ENCODE peak calls at places on chromosomes 13 and 19, in four cellular contexts. F is A549, H is GM23338, A is K562. Z is an unnamed sample. For H3K4me1, the result is how much of the 10 kb centered on the place peaks cover.

GRCh38 chr13:41156611-41157010 is 24.0 kb upstream of the KBTBD6 start:
- DNase-seq in F (no peak), H (no peak), A (no peak), Z (no peak)

GRCh38 chr19:11530432-11530831 is 1.5 kb upstream of the ECSIT start:
- DNase-seq in F (peak), H (peak), A (peak), Z (peak)

GRCh38 chr19:43643326-43643725 is 3.7 kb upstream of the CADM4 start:
- DNase-seq in F (no peak), H (no peak), A (no peak), Z (no peak)

GRCh38 chr19:51807111-51807701 is 12.2 kb downstream of the FPR3 start:
- DNase-seq in F (no peak), H (peak), A (peak), Z (no peak)

GRCh38 chr13:112819111-112819510 is 129.3 kb downstream of the ATP11A start:
- DNase-seq in F (no peak), H (no peak), A (no peak), Z (no peak)

GRCh38 chr19:46181386-46181774 is 33.3 kb downstream of the IGFL2 start:
- DNase-seq in F (no peak), H (no peak), A (no peak), Z (no peak)

GRCh38 chr13:76993021-76993420 is 1.1 kb downstream of the CLN5 start:
- DNase-seq in F (no peak), H (no peak), A (no peak), Z (no peak)

GRCh38 chr13:33191425-33192221 is 93.9 kb downstream of the STARD13 start:
- DNase-seq in F (no peak), H (no peak), A (no peak), Z (no peak)

GRCh38 chr19:30256510-30256850 is 115.7 kb upstream of the ZNF536 start:
- DNase-seq in F (no peak), H (no peak), A (no peak), Z (no peak)

GRCh38 chr13:22487932-22488331 is 692.8 kb upstream of the SGCG start:
- DNase-seq in F (no peak), H (no peak), A (no peak), Z (no peak)

GRCh38 chr13:24500977-24501376 is 11.6 kb downstream of the PARP4 start:
- DNase-seq in F (no peak), H (no peak), A (no peak), Z (no peak)

GRCh38 chr19:58557253-58558065 is 952 bp downstream of the UBE2M start:
- DNase-seq in F (no peak), H (no peak), A (no peak), Z (no peak)

GRCh38 chr19:34452671-34453253 is 24.6 kb downstream of the UBA2 start:
- DNase-seq in F (no peak), H (no peak), A (no peak), Z (no peak)

GRCh38 chr19:595326-596262 is 5.9 kb downstream of the HCN2 start:
- DNase-seq in F (no peak), H (no peak), A (no peak), Z (no peak)

GRCh38 chr13:33340631-33341030 is 55.1 kb upstream of the STARD13 start:
- DNase-seq in F (no peak), H (no peak), A (no peak), Z (no peak)

GRCh38 chr13:71661921-71662320 is 205.1 kb downstream of the DACH1 start:
- DNase-seq in F (no peak), H (no peak), A (no peak), Z (no peak)

GRCh38 chr13:99280166-99280565 is 22.0 kb upstream of the GPR18 start:
- DNase-seq in F (no peak), H (no peak), A (no peak), Z (no peak)

GRCh38 chr19:49712397-49712859 is 21.5 kb downstream of the CPT1C start:
- DNase-seq in F (peak), H (peak), A (peak), Z (peak)

GRCh38 chr19:29842471-29843179 is 30.8 kb downstream of the CCNE1 start:
- DNase-seq in F (no peak), H (no peak), A (no peak), Z (no peak)

GRCh38 chr13:104408733-104409132 is 1342.5 kb upstream of the SLC10A2 start:
- DNase-seq in F (no peak), H (no peak), A (no peak), Z (no peak)

GRCh38 chr19:496333-496634 is at the start of gene MADCAM1:
- DNase-seq in F (no peak), H (peak), A (no peak), Z (no peak)

GRCh38 chr13:30049692-30050091 is 199.3 kb upstream of the UBL3 start:
- DNase-seq in F (no peak), H (no peak), A (no peak), Z (no peak)

GRCh38 chr13:46490129-46490528 is 62.8 kb upstream of the LRCH1 start:
- DNase-seq in F (no peak), H (no peak), A (no peak), Z (no peak)

GRCh38 chr13:26658491-26658890 is 101.0 kb downstream of the WASF3 start:
- DNase-seq in F (no peak), H (no peak), A (no peak), Z (no peak)

GRCh38 chr13:49052801-49053200 is 77.1 kb downstream of the FNDC3A start:
- DNase-seq in F (no peak), H (no peak), A (no peak), Z (no peak)

GRCh38 chr13:33547035-33547434 is 261.5 kb upstream of the STARD13 start:
- DNase-seq in F (no peak), H (no peak), A (no peak), Z (no peak)

GRCh38 chr13:64928704-64929499 is 2301.2 kb downstream of the PCDH9 start:
- DNase-seq in F (no peak), H (no peak), A (no peak), Z (peak)

GRCh38 chr13:95153647-95154405 is 147.4 kb downstream of the ABCC4 start:
- DNase-seq in F (no peak), H (peak), A (no peak), Z (no peak)

GRCh38 chr13:48954086-48954485 is 21.6 kb upstream of the FNDC3A start:
- DNase-seq in F (no peak), H (no peak), A (no peak), Z (no peak)

GRCh38 chr13:112573710-112574109 is 14.2 kb downstream of the TUBGCP3 start:
- DNase-seq in F (no peak), H (no peak), A (no peak), Z (no peak)

GRCh38 chr19:54654447-54655321 is 8.1 kb upstream of the LILRB4 start:
- DNase-seq in F (no peak), H (peak), A (peak), Z (no peak)
- TF ChIP-seq REST in F (no peak), H (peak), A (no peak), Z (no peak)

DNA sequence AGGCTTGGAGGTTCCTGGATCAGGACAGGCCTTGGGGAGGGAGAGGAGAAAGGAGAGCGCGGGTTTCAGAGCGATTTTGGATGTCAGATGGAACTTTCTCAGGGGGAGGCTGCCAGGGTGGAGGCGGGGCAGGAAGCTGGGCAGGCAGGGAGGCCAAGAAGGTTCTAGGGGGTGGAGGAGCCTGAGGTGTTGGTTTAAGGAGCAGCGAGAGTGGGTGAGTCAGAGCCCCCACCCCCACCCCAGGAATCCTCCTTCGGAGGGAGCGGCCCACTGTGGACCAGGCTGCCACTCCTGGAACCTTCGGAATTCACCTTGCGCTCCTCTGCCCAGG is 15.9 kb upstream of the NOP53 start:
- DNase-seq in F (peak), H (peak), A (peak), Z (peak)
- H3K4me1 ChIP-seq in F (under half), H (under half), A (under half), Z (under half)

GRCh38 chr19:18085702-18086457 is 854 bp downstream of the IL12RB1 start:
- DNase-seq in F (no peak), H (no peak), A (no peak), Z (no peak)

GRCh38 chr19:18089726-18090125 is 3.0 kb upstream of the IL12RB1 start:
- DNase-seq in F (no peak), H (no peak), A (no peak), Z (no peak)

GRCh38 chr19:18086590-18087138 is at the start of gene IL12RB1:
- DNase-seq in F (no peak), H (no peak), A (no peak), Z (no peak)

GRCh38 chr19:18083929-18084684 is 2.6 kb downstream of the IL12RB1 start:
- DNase-seq in F (no peak), H (no peak), A (no peak), Z (no peak)
- TF ChIP-seq REST in F (no peak), H (no peak), A (no peak), Z (no peak)

DNA sequence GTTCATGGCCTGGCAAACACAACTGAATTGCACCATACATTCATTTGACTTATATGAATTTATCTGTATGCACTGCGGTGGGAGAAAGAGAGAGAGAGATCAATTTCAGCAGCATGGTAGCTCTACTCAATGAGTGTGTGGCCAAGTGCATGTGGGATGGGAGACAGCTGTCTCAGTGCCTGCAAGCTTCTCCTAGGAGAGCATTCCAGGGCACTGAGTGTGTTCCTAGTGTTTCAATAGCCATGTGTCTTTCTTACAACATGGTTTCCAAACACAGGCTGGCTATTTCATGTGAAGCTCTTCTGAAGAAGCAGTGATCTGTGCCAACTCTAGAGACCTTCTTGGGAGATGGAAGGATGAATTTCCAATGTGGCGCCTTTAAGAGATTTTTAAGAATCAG is 43.5 kb downstream of the NEK5 start:
- DNase-seq in F (no peak), H (no peak), A (no peak), Z (no peak)
- H3K4me1 ChIP-seq in F (under half), H (under half), A (under half), Z (under half)